ENCODE peak calls at places on chromosomes 12 and 14, in seven cellular contexts. One of them, this sample, is unnamed.

GRCh38 chr12:116434155-116435065 is 124.8 kb upstream of the MAP1LC3B2 start:
- DNase-seq in activated CD4-positive, alpha-beta T cell treated with anti-CD3 and anti-CD28 coated beads, Interleukin-2, amount 10 ng/mL, durations not matched to agents 7 days and 5 days: no peak
- DNase-seq in nucleus accumbens: no peak
- DNase-seq in pancreas: peak; percentile 77
- DNase-seq in NCI-H510A treated with DMSO at 0.1 percent for 48 hours: no peak
- DNase-seq in Calu3: peak; percentile 81
- DNase-seq in HEK293T: no peak
- DNase-seq in this sample: no peak

GRCh38 chr14:54225457-54225856 is 171.3 kb upstream of the CDKN3 start:
- DNase-seq in activated CD4-positive, alpha-beta T cell treated with anti-CD3 and anti-CD28 coated beads, Interleukin-2, amount 10 ng/mL, durations not matched to agents 7 days and 5 days: no peak
- DNase-seq in nucleus accumbens: no peak
- DNase-seq in pancreas: no peak
- DNase-seq in NCI-H510A treated with DMSO at 0.1 percent for 48 hours: no peak
- DNase-seq in Calu3: no peak
- DNase-seq in HEK293T: no peak
- DNase-seq in this sample: no peak

GRCh38 chr14:96167224-96168148 is 37.2 kb upstream of the BDKRB2 start:
- DNase-seq in activated CD4-positive, alpha-beta T cell treated with anti-CD3 and anti-CD28 coated beads, Interleukin-2, amount 10 ng/mL, durations not matched to agents 7 days and 5 days: no peak
- DNase-seq in nucleus accumbens: no peak
- DNase-seq in pancreas: no peak
- DNase-seq in NCI-H510A treated with DMSO at 0.1 percent for 48 hours: peak; percentile 9
- DNase-seq in Calu3: peak; percentile 16
- DNase-seq in HEK293T: no peak
- DNase-seq in this sample: no peak

GRCh38 chr12:32217354-32218310 is 111.0 kb downstream of the BICD1 start:
- DNase-seq in activated CD4-positive, alpha-beta T cell treated with anti-CD3 and anti-CD28 coated beads, Interleukin-2, amount 10 ng/mL, durations not matched to agents 7 days and 5 days: no peak
- DNase-seq in nucleus accumbens: no peak
- DNase-seq in pancreas: no peak
- DNase-seq in NCI-H510A treated with DMSO at 0.1 percent for 48 hours: no peak
- DNase-seq in Calu3: no peak
- DNase-seq in HEK293T: no peak
- DNase-seq in this sample: no peak

GRCh38 chr12:110015132-110015531 is 15.9 kb downstream of the ANKRD13A start:
- DNase-seq in activated CD4-positive, alpha-beta T cell treated with anti-CD3 and anti-CD28 coated beads, Interleukin-2, amount 10 ng/mL, durations not matched to agents 7 days and 5 days: peak; percentile 33
- DNase-seq in nucleus accumbens: no peak
- DNase-seq in pancreas: no peak
- DNase-seq in NCI-H510A treated with DMSO at 0.1 percent for 48 hours: no peak
- DNase-seq in Calu3: no peak
- DNase-seq in HEK293T: no peak
- DNase-seq in this sample: no peak

GRCh38 chr12:28512876-28513275 is 322.6 kb downstream of the CCDC91 start:
- DNase-seq in activated CD4-positive, alpha-beta T cell treated with anti-CD3 and anti-CD28 coated beads, Interleukin-2, amount 10 ng/mL, durations not matched to agents 7 days and 5 days: no peak
- DNase-seq in nucleus accumbens: no peak
- DNase-seq in pancreas: no peak
- DNase-seq in NCI-H510A treated with DMSO at 0.1 percent for 48 hours: no peak
- DNase-seq in Calu3: no peak
- DNase-seq in HEK293T: no peak
- DNase-seq in this sample: no peak

GRCh38 chr14:23695220-23695999 is 59.2 kb downstream of the DHRS2 start:
- DNase-seq in activated CD4-positive, alpha-beta T cell treated with anti-CD3 and anti-CD28 coated beads, Interleukin-2, amount 10 ng/mL, durations not matched to agents 7 days and 5 days: no peak
- DNase-seq in nucleus accumbens: no peak
- DNase-seq in pancreas: no peak
- DNase-seq in NCI-H510A treated with DMSO at 0.1 percent for 48 hours: no peak
- DNase-seq in Calu3: no peak
- DNase-seq in HEK293T: no peak
- DNase-seq in this sample: no peak

GRCh38 chr14:94689218-94689984 is 77.2 kb downstream of the SERPINA3 start:
- DNase-seq in activated CD4-positive, alpha-beta T cell treated with anti-CD3 and anti-CD28 coated beads, Interleukin-2, amount 10 ng/mL, durations not matched to agents 7 days and 5 days: peak; percentile 39
- DNase-seq in nucleus accumbens: peak; percentile 29
- DNase-seq in pancreas: no peak
- DNase-seq in NCI-H510A treated with DMSO at 0.1 percent for 48 hours: peak; percentile 40
- DNase-seq in Calu3: peak; percentile 84
- DNase-seq in HEK293T: peak; percentile 86
- DNase-seq in this sample: peak; percentile 93

GRCh38 chr12:75722714-75723200 is 211.3 kb upstream of the KRR1 start:
- DNase-seq in activated CD4-positive, alpha-beta T cell treated with anti-CD3 and anti-CD28 coated beads, Interleukin-2, amount 10 ng/mL, durations not matched to agents 7 days and 5 days: peak; percentile 52
- DNase-seq in nucleus accumbens: peak; percentile 26
- DNase-seq in pancreas: no peak
- DNase-seq in NCI-H510A treated with DMSO at 0.1 percent for 48 hours: peak; percentile 59
- DNase-seq in Calu3: peak; percentile 48
- DNase-seq in HEK293T: no peak
- DNase-seq in this sample: peak; percentile 57

GRCh38 chr12:1593232-1594044 is 943 bp downstream of the FBXL14 start:
- DNase-seq in activated CD4-positive, alpha-beta T cell treated with anti-CD3 and anti-CD28 coated beads, Interleukin-2, amount 10 ng/mL, durations not matched to agents 7 days and 5 days: peak; percentile 54
- DNase-seq in nucleus accumbens: peak; percentile 47
- DNase-seq in pancreas: peak; percentile 92
- DNase-seq in NCI-H510A treated with DMSO at 0.1 percent for 48 hours: peak; percentile 54
- DNase-seq in Calu3: peak; percentile 68
- DNase-seq in HEK293T: peak; percentile 21
- DNase-seq in this sample: peak; percentile 87

GRCh38 chr12:3293446-3294161 is 197.4 kb upstream of the PRMT8 start:
- DNase-seq in activated CD4-positive, alpha-beta T cell treated with anti-CD3 and anti-CD28 coated beads, Interleukin-2, amount 10 ng/mL, durations not matched to agents 7 days and 5 days: no peak
- DNase-seq in nucleus accumbens: no peak
- DNase-seq in pancreas: no peak
- DNase-seq in NCI-H510A treated with DMSO at 0.1 percent for 48 hours: no peak
- DNase-seq in Calu3: no peak
- DNase-seq in HEK293T: no peak
- DNase-seq in this sample: no peak

GRCh38 chr14:104898870-104899510 is 25.7 kb upstream of the PLD4 start:
- DNase-seq in activated CD4-positive, alpha-beta T cell treated with anti-CD3 and anti-CD28 coated beads, Interleukin-2, amount 10 ng/mL, durations not matched to agents 7 days and 5 days: no peak
- DNase-seq in nucleus accumbens: no peak
- DNase-seq in pancreas: peak; percentile 57
- DNase-seq in NCI-H510A treated with DMSO at 0.1 percent for 48 hours: no peak
- DNase-seq in Calu3: no peak
- DNase-seq in HEK293T: no peak
- DNase-seq in this sample: peak; percentile 81

GRCh38 chr12:6469609-6470374 is 685 bp downstream of the VAMP1 start:
- DNase-seq in activated CD4-positive, alpha-beta T cell treated with anti-CD3 and anti-CD28 coated beads, Interleukin-2, amount 10 ng/mL, durations not matched to agents 7 days and 5 days: no peak
- DNase-seq in nucleus accumbens: no peak
- DNase-seq in pancreas: no peak
- DNase-seq in NCI-H510A treated with DMSO at 0.1 percent for 48 hours: no peak
- DNase-seq in Calu3: no peak
- DNase-seq in HEK293T: no peak
- DNase-seq in this sample: no peak

GRCh38 chr12:31591308-31591901 is 469 bp upstream of the DENND5B start:
- DNase-seq in activated CD4-positive, alpha-beta T cell treated with anti-CD3 and anti-CD28 coated beads, Interleukin-2, amount 10 ng/mL, durations not matched to agents 7 days and 5 days: no peak
- DNase-seq in nucleus accumbens: peak; percentile 67
- DNase-seq in pancreas: no peak
- DNase-seq in NCI-H510A treated with DMSO at 0.1 percent for 48 hours: no peak
- DNase-seq in Calu3: peak; percentile 3
- DNase-seq in HEK293T: peak; percentile 14
- DNase-seq in this sample: no peak

GRCh38 chr12:98870521-98870920 is 225.4 kb downstream of the APAF1 start:
- DNase-seq in activated CD4-positive, alpha-beta T cell treated with anti-CD3 and anti-CD28 coated beads, Interleukin-2, amount 10 ng/mL, durations not matched to agents 7 days and 5 days: no peak
- DNase-seq in nucleus accumbens: peak; percentile 41
- DNase-seq in pancreas: no peak
- DNase-seq in NCI-H510A treated with DMSO at 0.1 percent for 48 hours: peak; percentile 75
- DNase-seq in Calu3: no peak
- DNase-seq in HEK293T: no peak
- DNase-seq in this sample: peak; percentile 63

GRCh38 chr14:63922696-63923421 is 70.1 kb downstream of the SYNE2 start:
- DNase-seq in activated CD4-positive, alpha-beta T cell treated with anti-CD3 and anti-CD28 coated beads, Interleukin-2, amount 10 ng/mL, durations not matched to agents 7 days and 5 days: no peak
- DNase-seq in nucleus accumbens: no peak
- DNase-seq in pancreas: no peak
- DNase-seq in NCI-H510A treated with DMSO at 0.1 percent for 48 hours: no peak
- DNase-seq in Calu3: peak; percentile 69
- DNase-seq in HEK293T: no peak
- DNase-seq in this sample: no peak

GRCh38 chr14:104423224-104423681 is 156.3 kb upstream of the C14orf180 start:
- DNase-seq in activated CD4-positive, alpha-beta T cell treated with anti-CD3 and anti-CD28 coated beads, Interleukin-2, amount 10 ng/mL, durations not matched to agents 7 days and 5 days: peak; percentile 3
- DNase-seq in nucleus accumbens: no peak
- DNase-seq in pancreas: peak; percentile 41
- DNase-seq in NCI-H510A treated with DMSO at 0.1 percent for 48 hours: no peak
- DNase-seq in Calu3: no peak
- DNase-seq in HEK293T: no peak
- DNase-seq in this sample: no peak

GRCh38 chr12:84911331-84912190 is 1.0 kb downstream of the SLC6A15 start:
- DNase-seq in activated CD4-positive, alpha-beta T cell treated with anti-CD3 and anti-CD28 coated beads, Interleukin-2, amount 10 ng/mL, durations not matched to agents 7 days and 5 days: peak; percentile 11
- DNase-seq in nucleus accumbens: peak; percentile 59
- DNase-seq in pancreas: peak; percentile 30
- DNase-seq in NCI-H510A treated with DMSO at 0.1 percent for 48 hours: peak; percentile 55
- DNase-seq in Calu3: peak; percentile 69
- DNase-seq in HEK293T: peak; percentile 79
- DNase-seq in this sample: peak; percentile 89

GRCh38 chr14:94144765-94145164 is 15.4 kb upstream of the IFI27L2 start:
- DNase-seq in activated CD4-positive, alpha-beta T cell treated with anti-CD3 and anti-CD28 coated beads, Interleukin-2, amount 10 ng/mL, durations not matched to agents 7 days and 5 days: no peak
- DNase-seq in nucleus accumbens: no peak
- DNase-seq in pancreas: no peak
- DNase-seq in NCI-H510A treated with DMSO at 0.1 percent for 48 hours: no peak
- DNase-seq in Calu3: no peak
- DNase-seq in HEK293T: no peak
- DNase-seq in this sample: no peak

GRCh38 chr14:54502602-54503001 is 7.1 kb upstream of the CGRRF1 start:
- DNase-seq in activated CD4-positive, alpha-beta T cell treated with anti-CD3 and anti-CD28 coated beads, Interleukin-2, amount 10 ng/mL, durations not matched to agents 7 days and 5 days: no peak
- DNase-seq in nucleus accumbens: no peak
- DNase-seq in pancreas: no peak
- DNase-seq in NCI-H510A treated with DMSO at 0.1 percent for 48 hours: no peak
- DNase-seq in Calu3: no peak
- DNase-seq in HEK293T: no peak
- DNase-seq in this sample: no peak

GRCh38 chr12:82174936-82175335 is 183.3 kb downstream of the CCDC59 start:
- DNase-seq in activated CD4-positive, alpha-beta T cell treated with anti-CD3 and anti-CD28 coated beads, Interleukin-2, amount 10 ng/mL, durations not matched to agents 7 days and 5 days: no peak
- DNase-seq in nucleus accumbens: no peak
- DNase-seq in pancreas: no peak
- DNase-seq in NCI-H510A treated with DMSO at 0.1 percent for 48 hours: peak; percentile 90
- DNase-seq in Calu3: peak; percentile 28
- DNase-seq in HEK293T: peak; percentile 9
- DNase-seq in this sample: no peak

GRCh38 chr12:68381476-68381875 is 49.3 kb upstream of the MDM1 start:
- DNase-seq in activated CD4-positive, alpha-beta T cell treated with anti-CD3 and anti-CD28 coated beads, Interleukin-2, amount 10 ng/mL, durations not matched to agents 7 days and 5 days: no peak
- DNase-seq in nucleus accumbens: no peak
- DNase-seq in pancreas: no peak
- DNase-seq in NCI-H510A treated with DMSO at 0.1 percent for 48 hours: no peak
- DNase-seq in Calu3: no peak
- DNase-seq in HEK293T: no peak
- DNase-seq in this sample: no peak

GRCh38 chr12:46387697-46388096 is 15.1 kb upstream of the SLC38A2 start:
- DNase-seq in activated CD4-positive, alpha-beta T cell treated with anti-CD3 and anti-CD28 coated beads, Interleukin-2, amount 10 ng/mL, durations not matched to agents 7 days and 5 days: peak; percentile 23
- DNase-seq in nucleus accumbens: no peak
- DNase-seq in pancreas: no peak
- DNase-seq in NCI-H510A treated with DMSO at 0.1 percent for 48 hours: no peak
- DNase-seq in Calu3: no peak
- DNase-seq in HEK293T: no peak
- DNase-seq in this sample: no peak

GRCh38 chr14:61503167-61503801 is 181.9 kb downstream of the PRKCH start:
- DNase-seq in activated CD4-positive, alpha-beta T cell treated with anti-CD3 and anti-CD28 coated beads, Interleukin-2, amount 10 ng/mL, durations not matched to agents 7 days and 5 days: peak; percentile 70
- DNase-seq in nucleus accumbens: no peak
- DNase-seq in pancreas: no peak
- DNase-seq in NCI-H510A treated with DMSO at 0.1 percent for 48 hours: no peak
- DNase-seq in Calu3: no peak
- DNase-seq in HEK293T: no peak
- DNase-seq in this sample: no peak

GRCh38 chr14:29681308-29681707 is 246.3 kb downstream of the PRKD1 start:
- DNase-seq in activated CD4-positive, alpha-beta T cell treated with anti-CD3 and anti-CD28 coated beads, Interleukin-2, amount 10 ng/mL, durations not matched to agents 7 days and 5 days: no peak
- DNase-seq in nucleus accumbens: no peak
- DNase-seq in pancreas: no peak
- DNase-seq in NCI-H510A treated with DMSO at 0.1 percent for 48 hours: no peak
- DNase-seq in Calu3: no peak
- DNase-seq in HEK293T: no peak
- DNase-seq in this sample: no peak

GRCh38 chr14:104934380-104934733 is 9.7 kb downstream of the PLD4 start:
- DNase-seq in activated CD4-positive, alpha-beta T cell treated with anti-CD3 and anti-CD28 coated beads, Interleukin-2, amount 10 ng/mL, durations not matched to agents 7 days and 5 days: no peak
- DNase-seq in nucleus accumbens: no peak
- DNase-seq in pancreas: no peak
- DNase-seq in NCI-H510A treated with DMSO at 0.1 percent for 48 hours: no peak
- DNase-seq in Calu3: no peak
- DNase-seq in HEK293T: no peak
- DNase-seq in this sample: no peak

GRCh38 chr12:44618960-44619359 is 257.2 kb downstream of the NELL2 start:
- DNase-seq in activated CD4-positive, alpha-beta T cell treated with anti-CD3 and anti-CD28 coated beads, Interleukin-2, amount 10 ng/mL, durations not matched to agents 7 days and 5 days: no peak
- DNase-seq in nucleus accumbens: no peak
- DNase-seq in pancreas: no peak
- DNase-seq in NCI-H510A treated with DMSO at 0.1 percent for 48 hours: peak; percentile 35
- DNase-seq in Calu3: no peak
- DNase-seq in HEK293T: no peak
- DNase-seq in this sample: no peak

GRCh38 chr14:104420990-104421389 is 158.6 kb upstream of the C14orf180 start:
- DNase-seq in activated CD4-positive, alpha-beta T cell treated with anti-CD3 and anti-CD28 coated beads, Interleukin-2, amount 10 ng/mL, durations not matched to agents 7 days and 5 days: peak; percentile 2
- DNase-seq in nucleus accumbens: no peak
- DNase-seq in pancreas: no peak
- DNase-seq in NCI-H510A treated with DMSO at 0.1 percent for 48 hours: no peak
- DNase-seq in Calu3: no peak
- DNase-seq in HEK293T: no peak
- DNase-seq in this sample: no peak

GRCh38 chr12:88624911-88625310 is 44.6 kb upstream of the KITLG start:
- DNase-seq in activated CD4-positive, alpha-beta T cell treated with anti-CD3 and anti-CD28 coated beads, Interleukin-2, amount 10 ng/mL, durations not matched to agents 7 days and 5 days: no peak
- DNase-seq in nucleus accumbens: no peak
- DNase-seq in pancreas: no peak
- DNase-seq in NCI-H510A treated with DMSO at 0.1 percent for 48 hours: no peak
- DNase-seq in Calu3: no peak
- DNase-seq in HEK293T: no peak
- DNase-seq in this sample: no peak

GRCh38 chr12:77648716-77649115 is 182.0 kb upstream of the NAV3 start:
- DNase-seq in activated CD4-positive, alpha-beta T cell treated with anti-CD3 and anti-CD28 coated beads, Interleukin-2, amount 10 ng/mL, durations not matched to agents 7 days and 5 days: no peak
- DNase-seq in nucleus accumbens: no peak
- DNase-seq in pancreas: no peak
- DNase-seq in NCI-H510A treated with DMSO at 0.1 percent for 48 hours: no peak
- DNase-seq in Calu3: no peak
- DNase-seq in HEK293T: no peak
- DNase-seq in this sample: no peak

GRCh38 chr12:2248087-2248900 is 195.5 kb downstream of the CACNA1C start:
- DNase-seq in activated CD4-positive, alpha-beta T cell treated with anti-CD3 and anti-CD28 coated beads, Interleukin-2, amount 10 ng/mL, durations not matched to agents 7 days and 5 days: no peak
- DNase-seq in nucleus accumbens: no peak
- DNase-seq in pancreas: no peak
- DNase-seq in NCI-H510A treated with DMSO at 0.1 percent for 48 hours: no peak
- DNase-seq in Calu3: no peak
- DNase-seq in HEK293T: no peak
- DNase-seq in this sample: no peak

GRCh38 chr14:102586420-102587119 is 5.9 kb upstream of the RCOR1 start:
- DNase-seq in activated CD4-positive, alpha-beta T cell treated with anti-CD3 and anti-CD28 coated beads, Interleukin-2, amount 10 ng/mL, durations not matched to agents 7 days and 5 days: no peak
- DNase-seq in nucleus accumbens: no peak
- DNase-seq in pancreas: no peak
- DNase-seq in NCI-H510A treated with DMSO at 0.1 percent for 48 hours: no peak
- DNase-seq in Calu3: no peak
- DNase-seq in HEK293T: no peak
- DNase-seq in this sample: no peak

GRCh38 chr14:90632868-90633267 is 183.4 kb downstream of the TTC7B start:
- DNase-seq in activated CD4-positive, alpha-beta T cell treated with anti-CD3 and anti-CD28 coated beads, Interleukin-2, amount 10 ng/mL, durations not matched to agents 7 days and 5 days: no peak
- DNase-seq in nucleus accumbens: no peak
- DNase-seq in pancreas: no peak
- DNase-seq in NCI-H510A treated with DMSO at 0.1 percent for 48 hours: no peak
- DNase-seq in Calu3: no peak
- DNase-seq in HEK293T: no peak
- DNase-seq in this sample: no peak

GRCh38 chr12:13197526-13198141 is 1.1 kb downstream of the EMP1 start:
- DNase-seq in activated CD4-positive, alpha-beta T cell treated with anti-CD3 and anti-CD28 coated beads, Interleukin-2, amount 10 ng/mL, durations not matched to agents 7 days and 5 days: no peak
- DNase-seq in nucleus accumbens: no peak
- DNase-seq in pancreas: no peak
- DNase-seq in NCI-H510A treated with DMSO at 0.1 percent for 48 hours: no peak
- DNase-seq in Calu3: no peak
- DNase-seq in HEK293T: no peak
- DNase-seq in this sample: no peak

GRCh38 chr14:64880382-64881121 is 845 bp upstream of the SPTB start:
- DNase-seq in activated CD4-positive, alpha-beta T cell treated with anti-CD3 and anti-CD28 coated beads, Interleukin-2, amount 10 ng/mL, durations not matched to agents 7 days and 5 days: peak; percentile 66
- DNase-seq in nucleus accumbens: peak; percentile 58
- DNase-seq in pancreas: peak; percentile 78
- DNase-seq in NCI-H510A treated with DMSO at 0.1 percent for 48 hours: peak; percentile 74
- DNase-seq in Calu3: peak; percentile 55
- DNase-seq in HEK293T: peak; percentile 77
- DNase-seq in this sample: peak; percentile 56

GRCh38 chr12:2646341-2646740 is 148.4 kb upstream of the FKBP4 start:
- DNase-seq in activated CD4-positive, alpha-beta T cell treated with anti-CD3 and anti-CD28 coated beads, Interleukin-2, amount 10 ng/mL, durations not matched to agents 7 days and 5 days: no peak
- DNase-seq in nucleus accumbens: no peak
- DNase-seq in pancreas: no peak
- DNase-seq in NCI-H510A treated with DMSO at 0.1 percent for 48 hours: no peak
- DNase-seq in Calu3: no peak
- DNase-seq in HEK293T: no peak
- DNase-seq in this sample: no peak

GRCh38 chr12:75848533-75848932 is 183.0 kb downstream of the PHLDA1 start:
- DNase-seq in activated CD4-positive, alpha-beta T cell treated with anti-CD3 and anti-CD28 coated beads, Interleukin-2, amount 10 ng/mL, durations not matched to agents 7 days and 5 days: no peak
- DNase-seq in nucleus accumbens: peak; percentile 29
- DNase-seq in pancreas: no peak
- DNase-seq in NCI-H510A treated with DMSO at 0.1 percent for 48 hours: no peak
- DNase-seq in Calu3: no peak
- DNase-seq in HEK293T: no peak
- DNase-seq in this sample: no peak

GRCh38 chr14:95309261-95310051 is 10.3 kb downstream of the CLMN start:
- DNase-seq in activated CD4-positive, alpha-beta T cell treated with anti-CD3 and anti-CD28 coated beads, Interleukin-2, amount 10 ng/mL, durations not matched to agents 7 days and 5 days: no peak
- DNase-seq in nucleus accumbens: no peak
- DNase-seq in pancreas: no peak
- DNase-seq in NCI-H510A treated with DMSO at 0.1 percent for 48 hours: no peak
- DNase-seq in Calu3: no peak
- DNase-seq in HEK293T: no peak
- DNase-seq in this sample: no peak

This sample was measured in posterior cingulate gyrus.